ENCODE peak calls at places on chromosome 14, in ten cellular contexts. H is HEK293T; W is Calu3; Y is stimulated activated CD8-positive, alpha-beta memory T cell treated with anti-CD3 and anti-CD28 coated beads, Interleukin-4, amount 100 ng/mL, for 4 hours; U is activated gamma-delta T cell treated with anti-CD3 and anti-CD28 coated beads, Interleukin-2, amount 50 U/mL, for 16 hours; G is pons; N is KG1; V is fibroblast of the conjunctiva; X is HS-5; R is germinal center. M is an unnamed sample.

GRCh38 chr14:96962337-96962736 is 165.2 kb downstream of the VRK1 start:
- DNase-seq in H (no peak), W (no peak), Y (no peak), U (no peak), G (peak), N (peak), V (no peak), X (no peak), R (peak), M (no peak)

GRCh38 chr14:53840444-53840843 is 116.2 kb downstream of the BMP4 start:
- DNase-seq in H (no peak), W (peak), Y (no peak), U (no peak), G (no peak), N (no peak), V (no peak), X (no peak), R (no peak), M (no peak)

GRCh38 chr14:32896979-32897723 is 41.5 kb upstream of the NPAS3 start:
- DNase-seq in H (no peak), W (no peak), Y (no peak), U (no peak), G (peak), N (no peak), V (no peak), X (peak), R (no peak), M (no peak)

GRCh38 chr14:73740921-73741326 is 26.7 kb upstream of the PNMA1 start:
- DNase-seq in H (no peak), W (peak), Y (no peak), U (no peak), G (no peak), N (no peak), V (peak), X (no peak), R (no peak), M (peak)

GRCh38 chr14:22882529-22883190 is 362 bp upstream of the REM2 start:
- DNase-seq in H (peak), W (peak), Y (peak), U (no peak), G (peak), N (no peak), V (no peak), X (no peak), R (no peak), M (peak)

GRCh38 chr14:37655418-37655817 is 60.0 kb downstream of the TTC6 start:
- DNase-seq in H (no peak), W (no peak), Y (no peak), U (no peak), G (no peak), N (no peak), V (no peak), X (peak), R (no peak), M (no peak)

GRCh38 chr14:104871145-104871655 is 6.1 kb downstream of the CEP170B start:
- DNase-seq in H (no peak), W (no peak), Y (no peak), U (no peak), G (no peak), N (no peak), V (no peak), X (no peak), R (no peak), M (no peak)

GRCh38 chr14:100641274-100641860 is 54.1 kb upstream of the BEGAIN start:
- DNase-seq in H (no peak), W (no peak), Y (no peak), U (no peak), G (no peak), N (no peak), V (no peak), X (no peak), R (no peak), M (no peak)

GRCh38 chr14:23876160-23876750 is 77.3 kb upstream of the DHRS4 start:
- DNase-seq in H (no peak), W (no peak), Y (no peak), U (no peak), G (no peak), N (no peak), V (no peak), X (no peak), R (no peak), M (no peak)